ENCODE peak calls at places on chromosome 19, in eight cellular contexts. Q is spleen, P is Peyer's patch, X is transverse colon, N is adrenal gland, B is IMR-90, O is vagina, L is ovary. G is an unnamed sample.

GRCh38 chr19:4830768-4831265 is 695 bp downstream of the TICAM1 start:
- DNase-seq in Q (no peak), P (no peak), X (no peak), N (no peak), B (no peak), O (no peak), L (no peak), G (no peak)

GRCh38 chr19:1026189-1027019 is at the start of gene CNN2:
- DNase-seq in Q (peak), P (peak), X (peak), N (peak), B (peak), O (no peak), L (peak), G (peak)

GRCh38 chr19:19459099-19459498 is 53.6 kb downstream of the GATAD2A start:
- DNase-seq in Q (no peak), P (no peak), X (no peak), N (no peak), B (peak), O (no peak), L (no peak), G (no peak)

GRCh38 chr19:902446-903226 is 9.4 kb downstream of the RNU6-9 start:
- DNase-seq in Q (no peak), P (no peak), X (no peak), N (no peak), B (no peak), O (no peak), L (no peak), G (no peak)

GRCh38 chr19:246551-246950 is 44.7 kb downstream of the PLPP2 start:
- DNase-seq in Q (peak), P (no peak), X (peak), N (no peak), B (no peak), O (no peak), L (no peak), G (no peak)

GRCh38 chr19:40241809-40242384 is 15.4 kb upstream of the CCNP start:
- DNase-seq in Q (peak), P (no peak), X (no peak), N (peak), B (no peak), O (no peak), L (peak), G (peak)

GRCh38 chr19:4922530-4923378 is 13.5 kb downstream of the UHRF1 start:
- DNase-seq in Q (no peak), P (no peak), X (no peak), N (no peak), B (no peak), O (no peak), L (no peak), G (no peak)

GRCh38 chr19:13399746-13400145 is 106.5 kb downstream of the CACNA1A start:
- DNase-seq in Q (no peak), P (no peak), X (no peak), N (no peak), B (no peak), O (no peak), L (no peak), G (no peak)

GRCh38 chr19:8371011-8371804 is 7.3 kb downstream of the ANGPTL4 start:
- DNase-seq in Q (peak), P (peak), X (no peak), N (no peak), B (no peak), O (no peak), L (no peak), G (no peak)

GRCh38 chr19:44571830-44572661 is 41.3 kb upstream of the IGSF23 start:
- DNase-seq in Q (no peak), P (peak), X (no peak), N (no peak), B (no peak), O (no peak), L (no peak), G (no peak)

GRCh38 chr19:41939861-41940442 is 11.7 kb upstream of the ERFL start:
- DNase-seq in Q (peak), P (peak), X (peak), N (no peak), B (no peak), O (no peak), L (no peak), G (no peak)

GRCh38 chr19:7004313-7004931 is 16.8 kb downstream of the MBD3L2B start:
- DNase-seq in Q (no peak), P (no peak), X (no peak), N (no peak), B (peak), O (no peak), L (no peak), G (no peak)

GRCh38 chr19:29376855-29377354 is 148.9 kb upstream of the VSTM2B start:
- DNase-seq in Q (peak), P (peak), X (no peak), N (no peak), B (no peak), O (peak), L (no peak), G (no peak)

GRCh38 chr19:13705201-13705600 is 59.1 kb upstream of the MRI1 start:
- DNase-seq in Q (no peak), P (no peak), X (no peak), N (no peak), B (no peak), O (no peak), L (no peak), G (no peak)

GRCh38 chr19:32166238-32166637 is 179.2 kb upstream of the ZNF507 start:
- DNase-seq in Q (no peak), P (no peak), X (no peak), N (no peak), B (no peak), O (no peak), L (no peak), G (no peak)

GRCh38 chr19:5542665-5543064 is 25.1 kb downstream of the TINCR start:
- DNase-seq in Q (no peak), P (no peak), X (no peak), N (no peak), B (no peak), O (no peak), L (no peak), G (no peak)

GRCh38 chr19:7864719-7865074 is 9.5 kb downstream of the PRR36 start:
- DNase-seq in Q (no peak), P (no peak), X (no peak), N (no peak), B (no peak), O (no peak), L (no peak), G (no peak)

GRCh38 chr19:31289976-31290375 is 59.3 kb downstream of the TSHZ3 start:
- DNase-seq in Q (peak), P (peak), X (no peak), N (no peak), B (no peak), O (no peak), L (no peak), G (no peak)

GRCh38 chr19:35119578-35119977 is 4.0 kb downstream of the FXYD3 start:
- DNase-seq in Q (no peak), P (no peak), X (no peak), N (no peak), B (no peak), O (no peak), L (no peak), G (no peak)

GRCh38 chr19:35117791-35118190 is 2.2 kb downstream of the FXYD3 start:
- DNase-seq in Q (no peak), P (no peak), X (peak), N (no peak), B (no peak), O (no peak), L (no peak), G (no peak)

GRCh38 chr19:35117017-35117570 is 1.5 kb downstream of the FXYD3 start:
- DNase-seq in Q (no peak), P (no peak), X (no peak), N (no peak), B (no peak), O (no peak), L (no peak), G (no peak)

GRCh38 chr19:35119091-35119490 is 3.5 kb downstream of the FXYD3 start:
- DNase-seq in Q (no peak), P (no peak), X (no peak), N (no peak), B (no peak), O (no peak), L (no peak), G (no peak)

DNA sequence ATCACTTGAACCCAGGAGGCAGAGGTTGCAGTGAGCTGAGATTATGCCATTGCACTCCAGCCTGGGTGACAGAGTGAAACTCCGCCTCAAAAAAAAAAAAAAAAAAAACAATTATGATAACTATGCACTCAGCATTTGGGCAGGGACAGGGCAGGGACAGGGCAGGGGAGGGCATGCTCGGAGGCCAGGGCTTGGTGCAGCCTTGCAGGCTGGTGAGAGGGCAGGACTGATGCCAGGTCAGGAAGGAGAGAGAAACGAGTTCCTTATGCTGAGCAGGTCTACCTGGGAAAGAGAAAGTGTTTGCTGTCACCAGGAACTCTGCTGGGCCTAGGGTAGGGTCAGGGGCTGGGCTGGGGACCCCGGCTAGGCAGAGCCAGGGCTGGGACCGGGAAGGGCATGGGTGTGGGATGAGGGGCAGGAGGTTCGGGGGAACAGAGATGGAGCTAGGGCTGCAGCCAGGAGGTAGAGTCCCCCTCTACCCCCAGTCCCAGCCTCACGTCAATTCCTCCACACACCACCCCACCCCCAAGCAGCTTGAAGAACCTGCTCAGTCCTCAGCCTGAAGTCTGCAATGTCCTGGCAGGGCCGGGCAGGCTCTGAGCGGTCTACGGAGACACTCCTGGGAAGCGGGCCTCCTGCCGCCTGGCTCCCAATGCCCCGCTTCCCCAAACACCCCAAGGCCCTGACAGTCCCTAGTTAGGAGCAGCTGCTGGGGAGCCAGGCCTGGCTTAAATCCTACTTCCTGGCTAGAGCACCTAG is 2.8 kb downstream of the FXYD3 start:
- DNase-seq in Q (no peak), P (no peak), X (peak), N (no peak), B (no peak), O (no peak), L (no peak), G (no peak)
- TF ChIP-seq POLR2A in Q (no peak), P (peak), X (peak), N (no peak), B (no peak), O (no peak), L (no peak), G (no peak)

GRCh38 chr19:21128901-21129698 is 12.7 kb upstream of the ZNF431 start:
- DNase-seq in Q (no peak), P (no peak), X (no peak), N (no peak), B (no peak), O (no peak), L (no peak), G (no peak)

GRCh38 chr19:21127001-21127400 is 14.8 kb upstream of the ZNF431 start:
- DNase-seq in Q (no peak), P (no peak), X (no peak), N (no peak), B (no peak), O (no peak), L (no peak), G (no peak)

GRCh38 chr19:21130097-21130775 is 11.6 kb upstream of the ZNF431 start:
- DNase-seq in Q (no peak), P (no peak), X (no peak), N (no peak), B (no peak), O (no peak), L (no peak), G (no peak)

GRCh38 chr19:21126078-21126477 is 15.8 kb upstream of the ZNF431 start:
- DNase-seq in Q (no peak), P (no peak), X (no peak), N (no peak), B (no peak), O (no peak), L (no peak), G (no peak)

DNA sequence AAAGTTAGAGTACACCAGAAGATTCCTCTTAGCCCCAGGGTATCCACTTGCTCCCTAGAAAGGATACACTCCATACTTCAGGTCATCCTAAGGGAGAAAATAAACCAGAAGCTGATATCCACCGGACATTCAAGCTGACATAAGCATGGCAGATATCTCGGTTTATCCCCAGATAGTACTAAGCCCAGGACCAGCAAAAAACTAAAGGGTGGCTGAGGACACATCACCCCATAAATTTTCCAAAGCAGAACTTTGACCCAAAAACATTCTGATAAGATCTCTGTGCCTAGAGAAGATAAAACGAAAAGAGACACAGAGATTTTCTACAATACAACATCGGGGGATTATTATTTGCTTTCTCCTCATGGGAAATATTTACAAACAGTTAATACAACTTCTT is 13.9 kb upstream of the ZNF431 start:
- DNase-seq in Q (no peak), P (no peak), X (no peak), N (no peak), B (no peak), O (no peak), L (no peak), G (no peak)
- H3K27ac ChIP-seq in Q (no peak), P (no peak), X (no peak), N (peak), B (no peak), O (no peak), L (no peak), G (no peak)

GRCh38 chr19:11735375-11735774 is 3.4 kb downstream of the ZNF823 start:
- DNase-seq in Q (no peak), P (no peak), X (peak), N (no peak), B (no peak), O (no peak), L (no peak), G (no peak)

GRCh38 chr19:11738746-11739620 is at the start of gene ZNF823:
- DNase-seq in Q (peak), P (peak), X (peak), N (peak), B (peak), O (peak), L (peak), G (peak)

GRCh38 chr19:11736696-11737095 is 2.0 kb downstream of the ZNF823 start:
- DNase-seq in Q (no peak), P (no peak), X (peak), N (peak), B (peak), O (no peak), L (no peak), G (no peak)

DNA sequence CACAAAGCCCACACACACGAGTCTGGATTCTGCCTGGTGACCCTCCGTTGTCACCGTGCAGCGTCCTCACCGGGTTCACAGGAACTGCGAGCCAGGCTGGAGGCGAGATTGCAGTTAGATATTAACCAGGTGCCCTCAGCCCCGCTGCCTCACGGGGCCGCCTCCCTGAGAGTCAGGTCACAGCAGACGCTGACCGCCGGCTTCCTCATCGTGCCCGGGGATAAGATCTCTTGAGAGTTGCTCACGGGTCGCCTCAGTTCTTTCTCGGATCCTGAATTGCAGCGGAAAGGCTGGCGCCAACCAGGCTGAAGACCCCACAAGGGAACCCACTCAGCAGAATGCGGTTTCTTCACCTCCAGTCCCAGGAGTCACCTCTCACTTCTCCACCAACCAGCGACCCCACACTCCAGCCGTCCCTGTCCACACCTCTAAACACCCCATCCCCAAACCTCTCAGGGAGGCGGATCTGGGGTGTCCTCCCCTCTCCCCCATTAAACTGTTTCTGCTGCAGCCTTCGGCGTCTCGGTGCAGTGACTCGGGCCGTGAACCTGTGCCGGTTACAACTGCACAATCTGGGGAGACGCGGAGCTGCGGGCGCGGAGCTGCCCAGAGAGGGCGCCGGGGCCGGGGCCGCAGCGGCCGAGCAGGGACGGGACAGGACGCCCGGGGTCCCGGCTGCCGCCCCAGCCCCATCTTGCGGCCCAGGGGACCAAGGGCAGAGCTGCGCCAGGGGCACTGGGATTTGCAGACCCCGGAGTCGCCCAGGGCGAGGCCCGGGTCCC is 591 bp downstream of the ZNF823 start:
- DNase-seq in Q (peak), P (peak), X (peak), N (peak), B (peak), O (no peak), L (peak), G (peak)
- TF ChIP-seq CTCF in Q (no peak), P (no peak), X (no peak), N (no peak), B (peak), O (no peak), L (no peak), G (no peak)

DNA sequence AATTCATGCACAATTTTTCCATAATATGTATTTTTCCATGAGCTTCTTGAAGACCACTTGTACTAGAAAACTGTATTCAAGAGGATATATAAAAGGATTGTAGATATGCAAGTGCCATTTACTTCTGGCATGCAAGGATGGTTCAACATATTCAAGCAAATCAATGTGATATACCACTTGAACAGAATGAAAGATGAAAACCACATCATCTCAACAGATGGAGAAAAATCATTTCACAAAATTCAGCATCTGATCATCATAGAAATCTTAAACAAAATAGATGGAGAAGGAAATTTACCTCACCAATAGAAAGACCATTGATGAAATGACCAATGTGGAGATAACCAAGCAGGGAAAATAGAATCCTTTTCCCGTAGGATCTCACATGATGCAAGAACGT is 5.1 kb upstream of the ZNF816 start:
- DNase-seq in Q (no peak), P (no peak), X (no peak), N (no peak), B (no peak), O (no peak), L (no peak), G (no peak)
- TF ChIP-seq POLR2A in Q (no peak), P (no peak), X (no peak), N (no peak), B (no peak), O (no peak), L (no peak), G (no peak)

DNA sequence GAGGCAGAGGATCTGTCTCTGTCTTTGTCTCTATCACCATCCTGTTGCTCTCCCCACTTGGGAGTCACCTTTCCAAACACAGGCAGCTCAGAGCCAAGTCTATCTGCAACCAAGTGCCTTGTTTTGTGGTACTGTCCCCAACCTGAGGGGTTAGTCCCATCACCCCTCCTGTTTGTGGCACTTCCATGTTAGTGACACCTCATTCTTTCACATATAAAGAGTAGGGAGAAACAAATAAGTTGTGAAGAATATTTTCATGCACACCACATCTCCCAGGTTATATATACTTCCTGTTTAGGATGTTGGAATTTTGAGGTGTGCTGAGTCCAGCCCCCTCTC is 3.7 kb downstream of the GDF15 start:
- DNase-seq in Q (no peak), P (no peak), X (no peak), N (no peak), B (no peak), O (no peak), L (no peak), G (no peak)
- H3K27ac ChIP-seq in Q (peak), P (no peak), X (no peak), N (no peak), B (no peak), O (no peak), L (no peak), G (no peak)